ENCODE peak calls at places on chromosomes 1 and 21, in seven cellular contexts. B is H9, N is nephron progenitor cell, F is suprapubic skin, O is GM06990, L is dorsolateral prefrontal cortex, X is heart left ventricle. G is an unnamed sample.

GRCh38 chr1:18711561-18712253 is 81.1 kb downstream of the PAX7 start:
- DNase-seq in X (no peak), O (no peak), B (no peak), F (no peak), N (no peak), L (no peak), G (no peak)

GRCh38 chr1:231072054-231072453 is 32.0 kb upstream of the FAM89A start:
- DNase-seq in L (no peak), F (no peak), B (no peak), X (peak), N (no peak), O (no peak), G (no peak)

GRCh38 chr1:11170102-11170501 is 19.1 kb upstream of the ANGPTL7 start:
- DNase-seq in B (no peak), O (no peak), L (no peak), X (no peak), F (no peak), N (no peak), G (no peak)

GRCh38 chr1:226995064-226995965 is 55.2 kb downstream of the COQ8A start:
- DNase-seq in X (no peak), O (no peak), B (peak), F (no peak), L (no peak), N (no peak), G (no peak)

GRCh38 chr1:52552236-52552504 is 722 bp downstream of the TUT4 start:
- DNase-seq in L (no peak), F (no peak), O (peak), X (peak), N (peak), B (no peak), G (peak)

GRCh38 chr1:28176492-28177470 is at the start of gene PTAFR:
- DNase-seq in B (no peak), L (no peak), F (no peak), N (no peak), X (peak), O (peak), G (no peak)

GRCh38 chr1:76901158-76901767 is 34.0 kb downstream of the ST6GALNAC5 start:
- DNase-seq in O (peak), N (peak), L (no peak), X (no peak), B (peak), F (no peak), G (peak)

GRCh38 chr21:24369278-24369677 is 1238.0 kb downstream of the MRPL39 start:
- DNase-seq in L (no peak), N (no peak), X (no peak), B (no peak), F (no peak), O (no peak), G (no peak)

GRCh38 chr1:67376381-67376780 is 53.8 kb downstream of the SERBP1 start:
- DNase-seq in O (no peak), X (no peak), L (no peak), N (no peak), B (no peak), F (no peak), G (no peak)

GRCh38 chr1:121445677-121446076 is 260.9 kb downstream of the SRGAP2C start:
- DNase-seq in N (no peak), L (no peak), F (no peak), X (no peak), B (no peak), O (no peak), G (no peak)

GRCh38 chr1:32507021-32507420 is 32.2 kb upstream of the ZBTB8A start:
- DNase-seq in O (no peak), X (no peak), F (no peak), L (no peak), B (no peak), N (no peak), G (no peak)

GRCh38 chr21:31092867-31093266 is 54.6 kb upstream of the KRTAP19-8 start:
- DNase-seq in N (no peak), O (no peak), L (no peak), F (no peak), X (no peak), B (no peak), G (no peak)

GRCh38 chr21:31084689-31085088 is 46.4 kb upstream of the KRTAP19-8 start:
- DNase-seq in B (no peak), N (no peak), F (no peak), L (no peak), X (no peak), O (no peak), G (no peak)

DNA sequence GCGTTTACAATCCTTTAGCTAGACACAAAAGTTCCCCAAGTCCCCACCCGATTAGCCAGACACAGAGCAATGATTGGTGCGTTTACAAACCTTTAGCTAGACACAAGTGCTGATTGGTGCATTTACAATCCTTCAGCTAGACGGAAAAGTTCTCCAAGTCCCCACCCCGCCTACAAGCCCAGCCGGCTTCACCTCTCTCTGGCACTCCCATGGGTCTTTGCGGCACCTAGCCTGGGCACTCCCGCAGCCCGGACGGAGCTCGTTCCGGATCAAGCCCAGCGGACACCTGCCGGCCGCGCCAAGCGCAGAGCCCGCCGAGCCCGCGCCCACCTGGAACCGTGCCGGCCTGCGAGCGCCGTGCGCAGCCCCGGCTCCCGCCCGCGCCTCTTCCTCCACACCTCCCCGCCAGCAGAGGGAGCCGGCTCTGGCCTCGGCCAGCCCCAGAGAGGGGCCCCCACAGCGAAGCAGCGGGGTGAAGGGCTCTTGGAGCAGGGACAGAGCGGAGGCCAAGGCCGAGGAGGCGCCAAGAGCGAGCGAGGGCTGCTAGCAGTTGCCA is 50.0 kb upstream of the KRTAP19-8 start:
- DNase-seq in O (no peak), L (no peak), N (no peak), B (peak), F (no peak), X (no peak), G (no peak)
- TF ChIP-seq CTCF in O (no peak), L (no peak), N (no peak), B (peak), F (no peak), X (no peak), G (no peak)

GRCh38 chr1:220011620-220012019 is 34.7 kb downstream of the EPRS1 start:
- DNase-seq in X (no peak), O (no peak), F (no peak), L (no peak), N (no peak), B (no peak), G (no peak)

GRCh38 chr1:220007438-220007837 is 38.9 kb downstream of the EPRS1 start:
- DNase-seq in X (no peak), N (no peak), O (no peak), L (no peak), B (no peak), F (no peak), G (no peak)

GRCh38 chr1:220013497-220013896 is 32.8 kb downstream of the EPRS1 start:
- DNase-seq in L (no peak), B (no peak), X (no peak), N (no peak), F (no peak), O (no peak), G (no peak)

DNA sequence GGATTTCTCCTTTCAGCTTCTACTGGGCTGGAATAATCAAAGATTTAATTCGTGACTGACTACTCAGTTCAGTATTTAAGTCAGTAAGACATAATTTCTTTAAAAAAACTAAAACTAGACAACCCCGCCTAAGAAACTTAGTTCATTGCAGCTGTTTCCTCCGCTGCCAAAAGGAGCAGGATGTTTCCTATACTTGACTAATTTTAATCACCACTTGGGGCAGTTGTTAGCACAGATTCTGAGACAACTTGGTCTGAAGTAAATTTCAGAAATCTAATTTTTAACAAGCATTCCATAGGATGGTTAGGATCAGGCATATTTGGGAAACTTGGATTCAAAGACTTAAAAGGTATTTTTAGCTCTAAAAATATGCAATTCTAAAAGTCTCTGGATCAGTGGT is 34.0 kb downstream of the EPRS1 start:
- DNase-seq in L (no peak), N (no peak), F (no peak), B (no peak), O (no peak), X (no peak), G (no peak)
- TF ChIP-seq CTCF in L (no peak), N (no peak), F (no peak), B (peak), O (no peak), X (no peak), G (no peak)

DNA sequence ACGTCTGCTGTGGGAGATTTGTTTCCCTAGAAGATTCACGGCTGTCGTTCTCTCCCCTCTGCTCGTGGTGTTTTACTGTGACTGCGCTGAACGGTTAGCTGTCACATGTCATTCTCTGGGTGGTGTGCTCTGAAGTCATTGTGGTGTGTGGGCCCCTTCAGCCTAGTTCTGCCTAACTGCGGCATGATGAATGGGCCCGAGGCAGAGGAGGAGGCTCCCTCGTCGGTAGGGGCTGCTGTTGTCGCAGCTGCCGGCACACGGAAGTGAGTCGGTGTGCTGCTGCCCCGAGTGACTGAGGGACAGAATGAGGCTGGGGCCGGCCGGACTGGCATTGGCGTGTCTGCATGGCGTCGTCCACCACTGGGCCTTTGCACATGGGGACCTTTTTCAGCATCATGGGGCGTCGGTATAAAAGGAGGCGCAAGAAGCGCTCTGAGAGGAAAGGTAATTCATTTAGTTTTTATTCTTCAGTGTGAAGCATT is 77.9 kb downstream of the ADARB1 start:
- DNase-seq in O (peak), B (peak), L (no peak), X (no peak), F (no peak), N (peak), G (peak)
- TF ChIP-seq CTCF in O (peak), B (peak), L (peak), X (no peak), F (no peak), N (peak), G (no peak)

GRCh38 chr1:97190326-97190725 is 468.7 kb downstream of the PTBP2 start:
- DNase-seq in L (no peak), B (no peak), F (no peak), N (no peak), X (no peak), O (no peak), G (no peak)

GRCh38 chr1:97196825-97197516 is 475.4 kb downstream of the PTBP2 start:
- DNase-seq in N (no peak), F (no peak), X (no peak), L (no peak), O (no peak), B (no peak), G (no peak)

DNA sequence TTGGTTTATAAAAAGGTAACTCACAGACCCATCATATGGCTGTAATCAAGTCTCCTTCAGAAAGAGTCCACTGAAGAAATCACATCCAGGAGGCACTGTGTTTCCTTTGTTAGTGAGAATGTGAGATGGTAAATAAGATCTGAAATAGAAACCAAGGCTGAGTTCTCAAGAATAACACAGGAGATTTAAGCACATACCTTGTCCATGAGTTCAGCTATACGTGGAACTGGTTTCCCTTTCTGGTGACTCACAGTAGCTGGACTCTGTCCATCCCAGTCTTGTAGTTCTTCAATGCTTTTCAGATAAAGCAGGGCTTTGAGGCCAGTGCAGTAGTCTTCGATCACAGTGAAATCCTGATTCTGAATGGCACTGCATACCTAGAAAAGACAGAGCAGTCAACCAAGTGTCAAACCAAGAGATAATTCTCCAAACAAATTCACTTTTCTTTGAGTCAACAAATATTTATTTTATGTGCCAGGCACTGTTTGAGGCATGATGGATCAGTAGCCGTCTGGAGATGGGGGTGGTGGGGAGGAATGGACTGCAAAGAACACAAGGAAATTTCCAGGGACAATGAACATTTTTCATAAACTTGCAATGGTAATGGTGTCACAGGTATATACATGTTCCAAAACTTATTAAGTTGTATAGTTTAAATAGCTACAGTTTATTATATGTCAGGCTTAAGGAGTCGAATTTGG is 471.4 kb downstream of the PTBP2 start:
- DNase-seq in O (no peak), B (no peak), N (no peak), X (no peak), F (no peak), L (no peak), G (no peak)
- TF ChIP-seq CTCF in O (no peak), B (no peak), N (no peak), X (no peak), F (no peak), L (no peak), G (no peak)

DNA sequence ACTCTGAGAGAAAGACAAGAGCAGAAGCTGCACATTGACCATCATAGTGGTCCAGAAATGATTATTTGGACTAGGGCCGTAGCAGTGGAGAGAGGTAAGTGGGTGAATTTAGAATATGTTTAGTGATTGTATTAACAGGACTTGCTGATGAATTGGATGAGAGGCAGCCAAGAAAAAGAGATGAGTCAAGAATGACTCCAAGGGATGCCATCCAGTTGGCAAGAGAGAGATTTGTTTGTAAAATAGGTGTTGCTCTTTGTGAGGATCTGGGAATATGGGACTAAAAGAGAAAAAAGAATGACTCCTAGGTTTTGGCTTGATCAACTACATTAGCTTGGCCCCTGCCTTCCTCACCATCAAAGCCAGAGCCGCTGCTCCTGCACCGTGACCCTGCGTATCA is 54.2 kb upstream of the ARTN start:
- DNase-seq in O (no peak), F (no peak), N (no peak), B (no peak), L (no peak), X (no peak), G (no peak)
- TF ChIP-seq CTCF in O (no peak), F (no peak), N (no peak), B (no peak), L (no peak), X (no peak), G (no peak)

DNA sequence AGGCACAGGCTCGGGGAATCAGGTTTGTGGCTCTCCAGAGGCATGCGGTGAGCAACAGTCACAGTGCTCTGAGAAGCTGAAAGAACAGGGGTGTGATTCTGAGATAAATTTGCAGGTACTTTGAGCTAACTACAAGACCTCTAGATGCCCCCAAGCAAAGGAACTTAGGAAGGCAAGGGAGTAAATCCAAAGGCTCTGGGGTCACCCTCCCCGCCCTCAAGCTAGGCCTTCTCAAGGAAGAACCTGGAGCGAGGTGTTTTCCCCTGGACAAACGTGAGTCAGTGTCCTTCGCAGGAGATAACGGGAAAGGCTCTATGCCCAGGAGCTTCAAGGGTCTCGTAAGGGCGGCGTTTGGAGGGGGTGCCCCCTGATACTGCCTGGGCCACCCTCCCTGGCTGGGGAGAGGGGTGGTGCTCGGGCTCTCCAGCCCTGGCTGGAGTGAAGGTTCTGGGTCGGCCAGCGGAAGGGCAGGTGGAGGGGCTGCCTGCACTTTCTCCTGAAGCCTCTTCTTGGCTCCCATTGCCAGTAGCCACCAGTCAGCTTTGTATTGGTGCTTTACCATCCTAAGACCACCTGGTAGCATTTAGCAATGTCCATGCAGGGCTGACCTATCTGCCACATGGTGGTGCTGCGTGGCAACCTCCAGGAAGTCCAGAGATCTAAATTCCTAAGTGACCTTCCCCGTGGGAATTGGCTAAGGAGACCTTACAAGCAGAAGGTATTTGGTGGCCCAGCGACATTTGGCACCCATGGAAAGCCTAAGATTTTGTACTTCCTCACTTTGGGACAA is 44.0 kb downstream of the GPR161 start:
- DNase-seq in X (no peak), L (no peak), N (no peak), O (no peak), F (no peak), B (peak), G (no peak)
- TF ChIP-seq CTCF in X (no peak), L (peak), N (no peak), O (peak), F (no peak), B (peak), G (no peak)

GRCh38 chr1:4494558-4494957 is 159.9 kb upstream of the AJAP1 start:
- DNase-seq in B (peak), F (no peak), N (peak), O (no peak), L (no peak), X (no peak), G (no peak)
- TF ChIP-seq CTCF in B (peak), F (no peak), N (peak), O (no peak), L (no peak), X (peak), G (no peak)

DNA sequence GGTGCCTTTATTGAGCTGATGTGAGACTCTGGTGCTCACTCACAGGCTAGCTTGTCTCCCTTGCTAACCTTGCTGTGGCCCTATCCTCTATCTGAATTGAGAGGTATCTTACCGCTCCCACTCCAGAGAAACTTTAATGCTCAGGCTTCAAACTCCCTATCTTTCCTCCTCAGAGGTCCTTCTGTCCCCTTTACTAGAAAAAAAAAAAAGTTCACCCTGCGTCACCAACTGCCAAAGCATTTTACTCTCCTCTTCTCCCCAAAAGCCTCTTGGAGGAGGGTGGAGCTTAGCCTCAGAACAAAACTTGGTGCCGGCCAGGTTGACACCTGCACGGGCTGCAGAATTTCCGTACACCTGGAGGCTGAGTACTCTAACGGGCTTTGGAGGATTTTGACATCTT is 55.1 kb downstream of the ATP2B4 start:
- DNase-seq in B (no peak), F (no peak), N (no peak), O (no peak), X (no peak), L (no peak), G (no peak)
- TF ChIP-seq CTCF in B (no peak), F (no peak), N (no peak), O (no peak), X (no peak), L (no peak), G (no peak)

GRCh38 chr1:2373551-2374259 is 17.6 kb downstream of the MORN1 start:
- DNase-seq in N (no peak), F (no peak), B (no peak), O (no peak), X (no peak), L (no peak), G (no peak)
- TF ChIP-seq CTCF in N (no peak), F (no peak), B (no peak), O (no peak), X (no peak), L (no peak), G (no peak)

G was measured in glutamatergic neuron.